ENCODE peak calls at places on chromosomes 1 and 21, in eight cellular contexts. One of them, this sample, is unnamed.

GRCh38 chr21:31865429-31865970 is 7.3 kb upstream of the HUNK start:
- DNase-seq in stimulated activated CD4-positive, alpha-beta T cell treated with anti-CD3 and anti-CD28 coated beads, Interleukin-12 subunit alpha, Interleukin-12 subunit beta, amount 100 ng/mL, for 48 hours: no peak
- DNase-seq in stromal cell of bone marrow: no peak
- DNase-seq in hypothalamus: no peak
- DNase-seq in psoas muscle: no peak
- DNase-seq in neural progenitor cell: no peak
- DNase-seq in COLO829: no peak
- DNase-seq in CD8-positive, alpha-beta memory T cell: no peak
- DNase-seq in this sample: peak

GRCh38 chr1:183877321-183877720 is 72.4 kb downstream of the RGL1 start:
- DNase-seq in stimulated activated CD4-positive, alpha-beta T cell treated with anti-CD3 and anti-CD28 coated beads, Interleukin-12 subunit alpha, Interleukin-12 subunit beta, amount 100 ng/mL, for 48 hours: no peak
- DNase-seq in stromal cell of bone marrow: peak
- DNase-seq in hypothalamus: peak
- DNase-seq in psoas muscle: peak
- DNase-seq in neural progenitor cell: peak
- DNase-seq in COLO829: no peak
- DNase-seq in CD8-positive, alpha-beta memory T cell: no peak
- DNase-seq in this sample: peak

GRCh38 chr21:34900376-34900775 is 148.7 kb downstream of the RUNX1 start:
- DNase-seq in stimulated activated CD4-positive, alpha-beta T cell treated with anti-CD3 and anti-CD28 coated beads, Interleukin-12 subunit alpha, Interleukin-12 subunit beta, amount 100 ng/mL, for 48 hours: no peak
- DNase-seq in stromal cell of bone marrow: no peak
- DNase-seq in hypothalamus: no peak
- DNase-seq in psoas muscle: no peak
- DNase-seq in neural progenitor cell: no peak
- DNase-seq in COLO829: no peak
- DNase-seq in CD8-positive, alpha-beta memory T cell: no peak
- DNase-seq in this sample: no peak

GRCh38 chr1:26237230-26237966 is 3.4 kb downstream of the CEP85 start:
- DNase-seq in stimulated activated CD4-positive, alpha-beta T cell treated with anti-CD3 and anti-CD28 coated beads, Interleukin-12 subunit alpha, Interleukin-12 subunit beta, amount 100 ng/mL, for 48 hours: no peak
- DNase-seq in stromal cell of bone marrow: no peak
- DNase-seq in hypothalamus: no peak
- DNase-seq in psoas muscle: no peak
- DNase-seq in neural progenitor cell: no peak
- DNase-seq in COLO829: no peak
- DNase-seq in CD8-positive, alpha-beta memory T cell: no peak
- DNase-seq in this sample: no peak

GRCh38 chr21:15062566-15062965 is 2.2 kb downstream of the NRIP1 start:
- DNase-seq in stimulated activated CD4-positive, alpha-beta T cell treated with anti-CD3 and anti-CD28 coated beads, Interleukin-12 subunit alpha, Interleukin-12 subunit beta, amount 100 ng/mL, for 48 hours: no peak
- DNase-seq in stromal cell of bone marrow: no peak
- DNase-seq in hypothalamus: no peak
- DNase-seq in psoas muscle: no peak
- DNase-seq in neural progenitor cell: no peak
- DNase-seq in COLO829: no peak
- DNase-seq in CD8-positive, alpha-beta memory T cell: no peak
- DNase-seq in this sample: no peak

GRCh38 chr1:196180847-196181593 is 427.2 kb downstream of the KCNT2 start:
- DNase-seq in stimulated activated CD4-positive, alpha-beta T cell treated with anti-CD3 and anti-CD28 coated beads, Interleukin-12 subunit alpha, Interleukin-12 subunit beta, amount 100 ng/mL, for 48 hours: no peak
- DNase-seq in stromal cell of bone marrow: peak
- DNase-seq in hypothalamus: no peak
- DNase-seq in psoas muscle: no peak
- DNase-seq in neural progenitor cell: no peak
- DNase-seq in COLO829: peak
- DNase-seq in CD8-positive, alpha-beta memory T cell: no peak
- DNase-seq in this sample: no peak

GRCh38 chr1:220594356-220594755 is 66.4 kb downstream of the MARK1 start:
- DNase-seq in stimulated activated CD4-positive, alpha-beta T cell treated with anti-CD3 and anti-CD28 coated beads, Interleukin-12 subunit alpha, Interleukin-12 subunit beta, amount 100 ng/mL, for 48 hours: no peak
- DNase-seq in stromal cell of bone marrow: no peak
- DNase-seq in hypothalamus: no peak
- DNase-seq in psoas muscle: no peak
- DNase-seq in neural progenitor cell: no peak
- DNase-seq in COLO829: no peak
- DNase-seq in CD8-positive, alpha-beta memory T cell: no peak
- DNase-seq in this sample: no peak

GRCh38 chr21:42089093-42089631 is 18.0 kb downstream of the UMODL1 start:
- DNase-seq in stimulated activated CD4-positive, alpha-beta T cell treated with anti-CD3 and anti-CD28 coated beads, Interleukin-12 subunit alpha, Interleukin-12 subunit beta, amount 100 ng/mL, for 48 hours: no peak
- DNase-seq in stromal cell of bone marrow: no peak
- DNase-seq in hypothalamus: no peak
- DNase-seq in psoas muscle: no peak
- DNase-seq in neural progenitor cell: no peak
- DNase-seq in COLO829: no peak
- DNase-seq in CD8-positive, alpha-beta memory T cell: no peak
- DNase-seq in this sample: no peak

GRCh38 chr1:86825294-86825693 is 88.6 kb downstream of the SELENOF start:
- DNase-seq in stimulated activated CD4-positive, alpha-beta T cell treated with anti-CD3 and anti-CD28 coated beads, Interleukin-12 subunit alpha, Interleukin-12 subunit beta, amount 100 ng/mL, for 48 hours: no peak
- DNase-seq in stromal cell of bone marrow: no peak
- DNase-seq in hypothalamus: no peak
- DNase-seq in psoas muscle: no peak
- DNase-seq in neural progenitor cell: no peak
- DNase-seq in COLO829: no peak
- DNase-seq in CD8-positive, alpha-beta memory T cell: no peak
- DNase-seq in this sample: no peak

GRCh38 chr1:167332503-167332902 is 111.8 kb downstream of the POU2F1 start:
- DNase-seq in stimulated activated CD4-positive, alpha-beta T cell treated with anti-CD3 and anti-CD28 coated beads, Interleukin-12 subunit alpha, Interleukin-12 subunit beta, amount 100 ng/mL, for 48 hours: no peak
- DNase-seq in stromal cell of bone marrow: peak
- DNase-seq in hypothalamus: no peak
- DNase-seq in psoas muscle: no peak
- DNase-seq in neural progenitor cell: no peak
- DNase-seq in COLO829: no peak
- DNase-seq in CD8-positive, alpha-beta memory T cell: no peak
- DNase-seq in this sample: no peak

GRCh38 chr1:41523071-41523470 is 38.6 kb upstream of the EDN2 start:
- DNase-seq in stimulated activated CD4-positive, alpha-beta T cell treated with anti-CD3 and anti-CD28 coated beads, Interleukin-12 subunit alpha, Interleukin-12 subunit beta, amount 100 ng/mL, for 48 hours: no peak
- DNase-seq in stromal cell of bone marrow: no peak
- DNase-seq in hypothalamus: no peak
- DNase-seq in psoas muscle: no peak
- DNase-seq in neural progenitor cell: no peak
- DNase-seq in COLO829: no peak
- DNase-seq in CD8-positive, alpha-beta memory T cell: no peak
- DNase-seq in this sample: no peak